ENCODE peak calls at places on chromosomes 16 and 17, in seven cellular contexts. One of them, this sample, is unnamed.

GRCh38 chr17:44556854-44557606 is at the start of gene FZD2:
- DNase-seq in NCI-H460: peak; percentile 79
- DNase-seq in thoracic aorta: peak; percentile 85
- DNase-seq in Jurkat, Clone E6-1: peak; percentile 94
- DNase-seq in NCI-H1105 treated with DMSO at 0.1 percent for 48 hours: peak; percentile 90
- DNase-seq in HCEC 1CT: peak; percentile 99
- DNase-seq in AG08396: peak; percentile 97
- DNase-seq in this sample: peak; percentile 98

GRCh38 chr16:90035902-90036301 is 16.6 kb upstream of the DBNDD1 start:
- DNase-seq in thoracic aorta: no peak
- DNase-seq in NCI-H1105 treated with DMSO at 0.1 percent for 48 hours: no peak
- DNase-seq in AG08396: no peak
- DNase-seq in NCI-H460: no peak
- DNase-seq in HCEC 1CT: no peak
- DNase-seq in Jurkat, Clone E6-1: no peak
- DNase-seq in this sample: no peak

GRCh38 chr16:57115148-57115503 is 22.7 kb downstream of the CPNE2 start:
- DNase-seq in thoracic aorta: no peak
- DNase-seq in AG08396: no peak
- DNase-seq in HCEC 1CT: no peak
- DNase-seq in NCI-H460: no peak
- DNase-seq in Jurkat, Clone E6-1: no peak
- DNase-seq in NCI-H1105 treated with DMSO at 0.1 percent for 48 hours: no peak
- DNase-seq in this sample: no peak

GRCh38 chr17:6597727-6598126 is 41.4 kb upstream of the PITPNM3 start:
- DNase-seq in NCI-H1105 treated with DMSO at 0.1 percent for 48 hours: no peak
- DNase-seq in Jurkat, Clone E6-1: no peak
- DNase-seq in thoracic aorta: no peak
- DNase-seq in AG08396: no peak
- DNase-seq in NCI-H460: no peak
- DNase-seq in HCEC 1CT: no peak
- DNase-seq in this sample: no peak

GRCh38 chr17:34178047-34178446 is 77.0 kb upstream of the CCL2 start:
- DNase-seq in Jurkat, Clone E6-1: no peak
- DNase-seq in thoracic aorta: no peak
- DNase-seq in NCI-H460: no peak
- DNase-seq in AG08396: no peak
- DNase-seq in HCEC 1CT: peak; percentile 44
- DNase-seq in NCI-H1105 treated with DMSO at 0.1 percent for 48 hours: no peak
- DNase-seq in this sample: no peak

GRCh38 chr17:77815127-77815905 is 143.2 kb upstream of the TNRC6C start:
- DNase-seq in thoracic aorta: no peak
- DNase-seq in NCI-H460: no peak
- DNase-seq in AG08396: no peak
- DNase-seq in Jurkat, Clone E6-1: no peak
- DNase-seq in HCEC 1CT: no peak
- DNase-seq in NCI-H1105 treated with DMSO at 0.1 percent for 48 hours: no peak
- DNase-seq in this sample: no peak

GRCh38 chr16:65318138-65318537 is 196.3 kb upstream of the CDH11 start:
- DNase-seq in NCI-H460: peak; percentile 77
- DNase-seq in NCI-H1105 treated with DMSO at 0.1 percent for 48 hours: no peak
- DNase-seq in thoracic aorta: no peak
- DNase-seq in Jurkat, Clone E6-1: no peak
- DNase-seq in HCEC 1CT: no peak
- DNase-seq in AG08396: no peak
- DNase-seq in this sample: no peak

GRCh38 chr16:89102035-89102776 is 8.6 kb downstream of the ACSF3 start:
- DNase-seq in NCI-H460: no peak
- DNase-seq in Jurkat, Clone E6-1: peak; percentile 79
- DNase-seq in HCEC 1CT: no peak
- DNase-seq in thoracic aorta: no peak
- DNase-seq in NCI-H1105 treated with DMSO at 0.1 percent for 48 hours: no peak
- DNase-seq in AG08396: no peak
- DNase-seq in this sample: no peak

GRCh38 chr17:76240461-76241204 is at the start of gene RNF157:
- DNase-seq in thoracic aorta: no peak
- DNase-seq in NCI-H460: no peak
- DNase-seq in Jurkat, Clone E6-1: no peak
- DNase-seq in HCEC 1CT: peak; percentile 13
- DNase-seq in NCI-H1105 treated with DMSO at 0.1 percent for 48 hours: peak; percentile 12
- DNase-seq in AG08396: peak; percentile 89
- DNase-seq in this sample: no peak

GRCh38 chr17:83199500-83200201 is 120.2 kb downstream of the METRNL start:
- DNase-seq in NCI-H460: no peak
- DNase-seq in NCI-H1105 treated with DMSO at 0.1 percent for 48 hours: no peak
- DNase-seq in AG08396: no peak
- DNase-seq in Jurkat, Clone E6-1: no peak
- DNase-seq in HCEC 1CT: peak; percentile 57
- DNase-seq in thoracic aorta: peak; percentile 33
- DNase-seq in this sample: no peak

GRCh38 chr16:1745900-1746692 is 25.2 kb downstream of the NME3 start:
- DNase-seq in AG08396: no peak
- DNase-seq in NCI-H1105 treated with DMSO at 0.1 percent for 48 hours: no peak
- DNase-seq in Jurkat, Clone E6-1: no peak
- DNase-seq in NCI-H460: no peak
- DNase-seq in thoracic aorta: no peak
- DNase-seq in HCEC 1CT: no peak
- DNase-seq in this sample: no peak

GRCh38 chr17:83109793-83110645 is 30.6 kb downstream of the METRNL start:
- DNase-seq in Jurkat, Clone E6-1: no peak
- DNase-seq in NCI-H1105 treated with DMSO at 0.1 percent for 48 hours: peak; percentile 71
- DNase-seq in AG08396: peak; percentile 98
- DNase-seq in NCI-H460: peak; percentile 96
- DNase-seq in thoracic aorta: peak; percentile 98
- DNase-seq in HCEC 1CT: peak; percentile 96
- DNase-seq in this sample: peak; percentile 94

GRCh38 chr17:7394452-7395191 is at the start of gene PLSCR3:
- DNase-seq in NCI-H1105 treated with DMSO at 0.1 percent for 48 hours: peak; percentile 84
- DNase-seq in AG08396: peak; percentile 96
- DNase-seq in thoracic aorta: peak; percentile 41
- DNase-seq in HCEC 1CT: peak; percentile 76
- DNase-seq in Jurkat, Clone E6-1: peak; percentile 30
- DNase-seq in NCI-H460: peak; percentile 78
- DNase-seq in this sample: peak; percentile 70

GRCh38 chr17:35713069-35713728 is 18.2 kb upstream of the RASL10B start:
- DNase-seq in NCI-H1105 treated with DMSO at 0.1 percent for 48 hours: no peak
- DNase-seq in NCI-H460: no peak
- DNase-seq in HCEC 1CT: peak; percentile 66
- DNase-seq in thoracic aorta: peak; percentile 62
- DNase-seq in Jurkat, Clone E6-1: peak; percentile 42
- DNase-seq in AG08396: peak; percentile 38
- DNase-seq in this sample: peak; percentile 87

GRCh38 chr17:2814499-2815341 is 18.5 kb downstream of the RAP1GAP2 start:
- DNase-seq in HCEC 1CT: no peak
- DNase-seq in thoracic aorta: no peak
- DNase-seq in Jurkat, Clone E6-1: peak; percentile 94
- DNase-seq in NCI-H1105 treated with DMSO at 0.1 percent for 48 hours: no peak
- DNase-seq in AG08396: no peak
- DNase-seq in NCI-H460: no peak
- DNase-seq in this sample: no peak

GRCh38 chr17:76822184-76822778 is 45.9 kb upstream of the MGAT5B start:
- DNase-seq in NCI-H460: no peak
- DNase-seq in thoracic aorta: no peak
- DNase-seq in AG08396: no peak
- DNase-seq in HCEC 1CT: no peak
- DNase-seq in Jurkat, Clone E6-1: no peak
- DNase-seq in NCI-H1105 treated with DMSO at 0.1 percent for 48 hours: no peak
- DNase-seq in this sample: no peak

GRCh38 chr16:83955218-83956130 is 2.4 kb downstream of the OSGIN1 start:
- DNase-seq in AG08396: no peak
- DNase-seq in Jurkat, Clone E6-1: no peak
- DNase-seq in NCI-H1105 treated with DMSO at 0.1 percent for 48 hours: no peak
- DNase-seq in thoracic aorta: no peak
- DNase-seq in HCEC 1CT: no peak
- DNase-seq in NCI-H460: no peak
- DNase-seq in this sample: no peak

GRCh38 chr16:642189-643049 is 791 bp downstream of the MCRIP2 start:
- DNase-seq in NCI-H1105 treated with DMSO at 0.1 percent for 48 hours: no peak
- DNase-seq in NCI-H460: no peak
- DNase-seq in HCEC 1CT: no peak
- DNase-seq in AG08396: peak; percentile 55
- DNase-seq in Jurkat, Clone E6-1: no peak
- DNase-seq in thoracic aorta: no peak
- DNase-seq in this sample: no peak

GRCh38 chr17:32746698-32747097 is 130.2 kb downstream of the MYO1D start:
- DNase-seq in AG08396: no peak
- DNase-seq in thoracic aorta: no peak
- DNase-seq in NCI-H460: no peak
- DNase-seq in NCI-H1105 treated with DMSO at 0.1 percent for 48 hours: no peak
- DNase-seq in HCEC 1CT: peak; percentile 88
- DNase-seq in Jurkat, Clone E6-1: no peak
- DNase-seq in this sample: peak; percentile 16

GRCh38 chr17:30854146-30854545 is 22.4 kb downstream of the ATAD5 start:
- DNase-seq in Jurkat, Clone E6-1: no peak
- DNase-seq in NCI-H1105 treated with DMSO at 0.1 percent for 48 hours: no peak
- DNase-seq in NCI-H460: no peak
- DNase-seq in AG08396: no peak
- DNase-seq in HCEC 1CT: no peak
- DNase-seq in thoracic aorta: no peak
- DNase-seq in this sample: no peak

GRCh38 chr17:78838574-78839005 is 2.0 kb downstream of the USP36 start:
- DNase-seq in AG08396: no peak
- DNase-seq in NCI-H460: no peak
- DNase-seq in NCI-H1105 treated with DMSO at 0.1 percent for 48 hours: peak; percentile 16
- DNase-seq in Jurkat, Clone E6-1: no peak
- DNase-seq in thoracic aorta: no peak
- DNase-seq in HCEC 1CT: no peak
- DNase-seq in this sample: no peak

GRCh38 chr16:11391576-11391975 is 46.3 kb downstream of the RMI2 start:
- DNase-seq in NCI-H1105 treated with DMSO at 0.1 percent for 48 hours: peak; percentile 87
- DNase-seq in AG08396: no peak
- DNase-seq in thoracic aorta: no peak
- DNase-seq in HCEC 1CT: no peak
- DNase-seq in NCI-H460: no peak
- DNase-seq in Jurkat, Clone E6-1: no peak
- DNase-seq in this sample: no peak

GRCh38 chr17:45648642-45649041 is 135.5 kb upstream of the CRHR1 start:
- DNase-seq in NCI-H1105 treated with DMSO at 0.1 percent for 48 hours: no peak
- DNase-seq in thoracic aorta: no peak
- DNase-seq in NCI-H460: no peak
- DNase-seq in AG08396: no peak
- DNase-seq in HCEC 1CT: no peak
- DNase-seq in Jurkat, Clone E6-1: no peak
- DNase-seq in this sample: no peak

This sample was measured in GM04504.